ENCODE peak calls at places on chromosomes 16 and 17, in four cellular contexts. S, K, H and F are unnamed samples. For H3K9me3, the result is how much of the 10 kb centered on the place peaks cover.

GRCh38 chr16:17374668-17375255 is 96.0 kb downstream of the XYLT1 start:
- DNase-seq in S (no peak), K (no peak), H (no peak), F (no peak)

GRCh38 chr17:39261286-39261685 is 35.5 kb upstream of the STAC2 start:
- DNase-seq in S (no peak), K (no peak), H (no peak), F (no peak)

GRCh38 chr17:10683853-10684252 is 13.5 kb downstream of the SCO1 start:
- DNase-seq in S (no peak), K (no peak), H (no peak), F (no peak)

GRCh38 chr16:62977876-62978275 is 941.6 kb upstream of the CDH8 start:
- DNase-seq in S (no peak), K (no peak), H (no peak), F (no peak)

GRCh38 chr17:79066963-79067362 is 7.7 kb upstream of the ENGASE start:
- DNase-seq in S (no peak), K (no peak), H (no peak), F (no peak)

GRCh38 chr16:19696961-19697360 is 21.1 kb downstream of the KNOP1 start:
- DNase-seq in S (no peak), K (no peak), H (no peak), F (no peak)

GRCh38 chr17:79372470-79373238 is 238.2 kb downstream of the RBFOX3 start:
- DNase-seq in S (no peak), K (no peak), H (no peak), F (no peak)

GRCh38 chr17:50904522-50905459 is 38.6 kb upstream of the TOB1 start:
- DNase-seq in S (peak), K (peak), H (peak), F (no peak)

GRCh38 chr16:84104231-84104630 is 12.5 kb downstream of the MBTPS1 start:
- DNase-seq in S (peak), K (no peak), H (no peak), F (no peak)

GRCh38 chr17:82943339-82943738 is 103.5 kb upstream of the ZNF750 start:
- DNase-seq in S (no peak), K (peak), H (no peak), F (no peak)

GRCh38 chr17:30477758-30478115 is 529 bp downstream of the GOSR1 start:
- DNase-seq in S (no peak), K (no peak), H (no peak), F (no peak)

GRCh38 chr17:9522074-9522473 is 53.5 kb downstream of the STX8 start:
- DNase-seq in S (no peak), K (no peak), H (no peak), F (no peak)

GRCh38 chr17:43454888-43455287 is 28.9 kb upstream of the DHX8 start:
- DNase-seq in S (no peak), K (no peak), H (no peak), F (no peak)

GRCh38 chr17:30002088-30002487 is 60.7 kb downstream of the EFCAB5 start:
- DNase-seq in S (no peak), K (no peak), H (no peak), F (no peak)

GRCh38 chr17:13759936-13760335 is 158.2 kb upstream of the HS3ST3A1 start:
- DNase-seq in S (no peak), K (no peak), H (no peak), F (no peak)

GRCh38 chr17:34765291-34765690 is 185.9 kb downstream of the TMEM132E start:
- DNase-seq in S (no peak), K (no peak), H (no peak), F (peak)

DNA sequence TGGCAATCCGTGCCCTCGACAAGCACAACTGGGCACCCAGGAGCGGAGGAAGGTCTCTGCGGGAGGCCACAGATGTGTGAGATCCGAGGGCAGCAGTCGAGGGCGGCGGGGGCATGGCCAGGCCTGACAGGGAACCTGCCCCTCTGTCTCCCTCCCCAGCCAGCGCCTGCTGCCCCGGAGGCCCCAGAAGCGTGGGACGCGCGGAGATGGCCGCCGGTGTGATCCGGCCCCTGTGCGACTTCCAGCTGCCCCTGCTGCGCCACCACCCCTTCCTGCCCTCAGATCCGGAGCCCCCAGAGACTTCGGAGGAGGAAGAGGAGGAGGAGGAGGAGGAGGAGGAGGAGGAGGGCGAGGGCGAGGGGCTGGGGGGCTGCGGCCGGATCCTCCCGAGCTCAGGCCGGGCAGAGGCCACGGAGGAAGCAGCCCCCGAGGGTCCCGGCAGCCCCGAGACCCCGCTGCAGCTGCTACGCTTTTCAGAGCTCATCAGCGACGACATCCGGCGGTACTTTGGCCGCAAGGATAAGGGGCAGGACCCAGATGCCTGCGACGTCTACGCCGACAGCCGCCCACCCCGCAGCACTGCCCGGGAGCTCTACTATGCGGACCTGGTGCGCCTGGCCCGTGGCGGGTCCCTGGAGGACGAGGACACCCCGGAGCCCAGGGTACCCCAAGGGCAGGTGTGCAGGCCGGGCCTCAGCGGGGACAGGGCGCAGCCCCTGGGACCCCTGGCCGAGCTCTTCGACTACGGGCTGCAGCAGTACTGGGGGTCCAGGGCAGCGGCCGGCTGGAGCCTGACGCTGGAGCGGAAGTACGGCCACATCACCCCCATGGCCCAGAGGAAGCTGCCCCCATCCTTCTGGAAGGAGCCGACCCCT is 1.7 kb downstream of the PERCC1 start:
- DNase-seq in S (no peak), K (no peak), H (no peak), F (no peak)
- H3K4me3 ChIP-seq in S (no peak), K (no peak), H (no peak), F (no peak)

GRCh38 chr16:10441726-10442125 is 55.9 kb downstream of the ATF7IP2 start:
- DNase-seq in S (no peak), K (no peak), H (no peak), F (no peak)
- H3K9me3 ChIP-seq in S (under half), K (under half), H (under half), F (half or more)

GRCh38 chr16:26963109-26963508 is 103.6 kb upstream of the C16orf82 start:
- DNase-seq in S (no peak), K (no peak), H (no peak), F (no peak)

GRCh38 chr16:26957283-26957859 is 109.4 kb upstream of the C16orf82 start:
- DNase-seq in S (no peak), K (no peak), H (no peak), F (no peak)

GRCh38 chr16:26961459-26961858 is 105.3 kb upstream of the C16orf82 start:
- DNase-seq in S (no peak), K (no peak), H (no peak), F (no peak)

GRCh38 chr16:26959416-26960009 is 107.2 kb upstream of the C16orf82 start:
- DNase-seq in S (no peak), K (no peak), H (no peak), F (no peak)
- H3K4me3 ChIP-seq in S (no peak), K (no peak), H (no peak), F (no peak)

GRCh38 chr17:66720567-66720966 is 114.3 kb upstream of the CACNG5 start:
- DNase-seq in S (no peak), K (no peak), H (no peak), F (peak)
- H3K9me3 ChIP-seq in S (under half), K (under half), H (under half), F (under half)

GRCh38 chr17:49168706-49169105 is 36.1 kb downstream of the B4GALNT2 start:
- DNase-seq in S (no peak), K (no peak), H (no peak), F (no peak)

GRCh38 chr17:49165143-49165542 is 32.6 kb downstream of the B4GALNT2 start:
- DNase-seq in S (no peak), K (no peak), H (no peak), F (no peak)

DNA sequence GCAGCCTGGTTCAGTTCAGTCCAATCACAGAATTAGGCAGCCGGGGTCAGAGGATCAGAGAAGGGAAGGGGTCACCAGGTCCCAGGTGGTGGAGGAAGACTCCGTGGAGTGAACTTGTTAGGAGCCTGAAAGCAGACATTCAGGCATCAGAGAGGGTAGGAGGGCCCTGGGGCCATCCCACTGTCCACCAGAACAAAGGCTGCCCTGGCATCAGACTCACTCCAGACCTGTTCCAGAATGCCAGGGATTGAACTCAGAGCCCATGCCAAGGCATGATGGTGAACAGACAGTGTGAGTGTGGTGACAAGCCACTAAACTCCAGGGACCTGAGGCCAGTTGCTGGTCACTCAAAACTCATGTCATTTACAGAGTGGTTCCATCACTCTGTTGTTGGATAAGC is 37.6 kb downstream of the B4GALNT2 start:
- DNase-seq in S (no peak), K (no peak), H (no peak), F (no peak)
- H3K4me3 ChIP-seq in S (no peak), K (no peak), H (no peak), F (no peak)

DNA sequence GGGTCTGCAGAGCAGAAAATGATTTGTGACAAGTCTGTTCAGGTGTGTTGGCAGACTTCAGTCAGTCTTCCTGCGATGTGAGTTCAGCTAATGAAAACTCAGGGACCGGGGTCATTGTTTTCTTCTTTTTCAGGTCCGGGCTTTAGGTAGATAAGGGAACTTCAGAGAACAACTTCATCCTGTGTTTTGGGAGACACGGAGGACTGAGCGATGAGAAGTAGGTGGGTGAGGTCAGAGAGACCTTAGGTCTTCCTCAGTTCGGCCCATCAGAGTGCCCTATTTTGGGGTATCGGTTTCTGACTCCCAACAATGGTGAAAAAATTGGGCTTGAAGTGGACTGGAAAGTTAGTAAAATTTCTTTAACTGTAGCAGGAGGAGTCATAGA is 88.9 kb upstream of the ATF7IP2 start:
- DNase-seq in S (no peak), K (no peak), H (no peak), F (no peak)
- H3K9me3 ChIP-seq in S (under half), K (under half), H (under half), F (under half)

GRCh38 chr16:3054965-3055733 is 8.8 kb downstream of the MMP25 start:
- DNase-seq in S (no peak), K (no peak), H (no peak), F (no peak)
- H3K4me3 ChIP-seq in S (no peak), K (no peak), H (no peak), F (no peak)

GRCh38 chr17:74040729-74041128 is 162.7 kb upstream of the RPL38 start:
- DNase-seq in S (no peak), K (no peak), H (no peak), F (no peak)

GRCh38 chr17:74045608-74046007 is 157.9 kb upstream of the RPL38 start:
- DNase-seq in S (peak), K (no peak), H (no peak), F (no peak)

GRCh38 chr17:74042744-74043486 is 160.6 kb upstream of the RPL38 start:
- DNase-seq in S (peak), K (peak), H (no peak), F (peak)

GRCh38 chr17:74042241-74042640 is 161.2 kb upstream of the RPL38 start:
- DNase-seq in S (no peak), K (no peak), H (no peak), F (no peak)

GRCh38 chr17:74043976-74044375 is 159.5 kb upstream of the RPL38 start:
- DNase-seq in S (no peak), K (no peak), H (no peak), F (no peak)
- H3K9me3 ChIP-seq in S (under half), K (under half), H (under half), F (under half)

GRCh38 chr17:47956818-47957590 is 679 bp downstream of the PRR15L start:
- DNase-seq in S (peak), K (no peak), H (peak), F (no peak)
- H3K4me3 ChIP-seq in S (peak), K (no peak), H (peak), F (no peak)